ENCODE peak calls at places on chromosomes 11 and 22, in six cellular contexts. U is stimulated activated naive CD4-positive, alpha-beta T cell; R is left lung; Y is hippocampal formation; M is NCI-H82; S is MG63. D is an unnamed sample.

GRCh38 chr22:48855013-48855412 is 972.7 kb downstream of the BRD1 start:
- DNase-seq in U (no peak), R (no peak), Y (no peak), M (no peak), S (no peak), D (no peak)

GRCh38 chr11:66109294-66109693 is 39.2 kb downstream of the PACS1 start:
- DNase-seq in Y (no peak), R (no peak), U (no peak), M (no peak), S (no peak), D (no peak)

GRCh38 chr22:36977401-36977861 is 41.8 kb downstream of the TST start:
- DNase-seq in M (peak), S (peak), Y (no peak), U (peak), R (peak), D (peak)

GRCh38 chr11:74325649-74326645 is 14.5 kb upstream of the P4HA3 start:
- DNase-seq in M (peak), U (no peak), R (no peak), Y (peak), S (peak), D (peak)

GRCh38 chr11:70244698-70245097 is 25.8 kb upstream of the PPFIA1 start:
- DNase-seq in S (peak), Y (no peak), R (no peak), M (no peak), U (no peak), D (no peak)

GRCh38 chr22:32836286-32836859 is 34.9 kb downstream of the TIMP3 start:
- DNase-seq in S (no peak), M (peak), R (no peak), Y (no peak), U (no peak), D (no peak)

GRCh38 chr11:76602431-76602861 is 68.1 kb downstream of the LRRC32 start:
- DNase-seq in R (no peak), S (no peak), Y (no peak), U (no peak), M (no peak), D (no peak)

GRCh38 chr11:95078526-95078925 is 11.1 kb upstream of the ENDOD1 start:
- DNase-seq in Y (no peak), U (no peak), R (no peak), S (peak), M (peak), D (no peak)

GRCh38 chr11:61611309-61611708 is 30.4 kb upstream of the SYT7 start:
- DNase-seq in S (no peak), U (no peak), M (peak), R (no peak), Y (no peak), D (no peak)

GRCh38 chr11:134024420-134025085 is 44.3 kb upstream of the JAM3 start:
- DNase-seq in R (no peak), Y (no peak), M (no peak), U (no peak), S (peak), D (no peak)

GRCh38 chr22:49282596-49282995 is 545.1 kb downstream of the BRD1 start:
- DNase-seq in S (no peak), U (no peak), Y (no peak), M (no peak), R (no peak), D (no peak)

GRCh38 chr22:35053060-35053835 is 12.7 kb upstream of the ISX start:
- DNase-seq in M (no peak), S (no peak), R (no peak), U (no peak), Y (no peak), D (no peak)

GRCh38 chr11:70732493-70733206 is 334.3 kb downstream of the CTTN start:
- DNase-seq in S (peak), Y (no peak), U (no peak), R (no peak), M (no peak), D (no peak)

GRCh38 chr22:44668886-44669724 is 32.9 kb upstream of the PRR5 start:
- DNase-seq in Y (no peak), U (no peak), R (no peak), S (no peak), M (no peak), D (no peak)

GRCh38 chr22:42699281-42699681 is 21.4 kb downstream of the A4GALT start:
- DNase-seq in S (peak), U (no peak), R (no peak), Y (no peak), M (no peak), D (no peak)